ENCODE peak calls at places on chromosomes 5 and 9, in five cellular contexts. P, Y, R, Q and S are unnamed samples. For H3K9me3 and H3K27me3, the result is how much of the 10 kb centered on the place peaks cover.

GRCh38 chr9:95363051-95363841 is 45.7 kb upstream of the FANCC start:
- DNase-seq in Q (no peak), P (no peak), R (no peak), Y (no peak), S (no peak)

GRCh38 chr5:5369051-5369450 is 53.4 kb upstream of the ICE1 start:
- DNase-seq in R (no peak), P (no peak), Q (no peak), Y (no peak), S (no peak)

GRCh38 chr9:14942037-14942436 is 31.8 kb upstream of the FREM1 start:
- DNase-seq in R (no peak), P (no peak), Q (no peak), Y (no peak), S (no peak)

GRCh38 chr9:10232352-10232930 is 380.4 kb downstream of the PTPRD start:
- DNase-seq in R (no peak), P (no peak), Y (no peak), Q (no peak), S (no peak)

GRCh38 chr5:151104795-151105194 is 24.0 kb upstream of the TNIP1 start:
- DNase-seq in P (peak), R (peak), Q (no peak), Y (peak), S (no peak)

GRCh38 chr5:83914662-83915418 is 194.2 kb upstream of the HAPLN1 start:
- DNase-seq in Y (no peak), R (no peak), P (no peak), Q (no peak), S (no peak)

GRCh38 chr5:140631831-140632365 is 1.1 kb downstream of the CD14 start:
- DNase-seq in P (no peak), Y (peak), Q (no peak), R (peak), S (no peak)

GRCh38 chr9:98584059-98584458 is 124.7 kb downstream of the GABBR2 start:
- DNase-seq in Q (no peak), R (no peak), Y (no peak), P (no peak), S (no peak)

GRCh38 chr5:64292611-64293215 is 127.1 kb downstream of the RNF180 start:
- DNase-seq in R (no peak), Y (no peak), Q (no peak), P (no peak), S (no peak)

GRCh38 chr5:140608730-140609520 is 24.1 kb downstream of the CD14 start:
- DNase-seq in P (no peak), R (peak), Y (no peak), Q (peak), S (peak)

GRCh38 chr5:157652377-157652692 is at the start of gene SOX30:
- DNase-seq in Y (no peak), R (no peak), P (no peak), Q (no peak), S (no peak)

GRCh38 chr5:157651623-157652376 is 438 bp downstream of the SOX30 start:
- DNase-seq in P (peak), R (peak), Y (peak), Q (peak), S (no peak)

GRCh38 chr5:157659886-157660660 is 7.8 kb upstream of the SOX30 start:
- DNase-seq in Q (no peak), R (no peak), Y (no peak), P (no peak), S (no peak)

GRCh38 chr5:157657516-157657915 is 5.3 kb upstream of the SOX30 start:
- DNase-seq in Q (no peak), Y (no peak), R (no peak), P (no peak), S (no peak)
- H3K9me3 ChIP-seq in Q (under half), Y (under half), R (under half), P (under half), S (under half)

GRCh38 chr9:136717399-136717798 is 5.0 kb downstream of the DIPK1B start:
- DNase-seq in Q (no peak), P (no peak), Y (no peak), R (no peak), S (no peak)
- H3K27me3 ChIP-seq in Q (under half), P (under half), Y (under half), R (under half), S (under half)

DNA sequence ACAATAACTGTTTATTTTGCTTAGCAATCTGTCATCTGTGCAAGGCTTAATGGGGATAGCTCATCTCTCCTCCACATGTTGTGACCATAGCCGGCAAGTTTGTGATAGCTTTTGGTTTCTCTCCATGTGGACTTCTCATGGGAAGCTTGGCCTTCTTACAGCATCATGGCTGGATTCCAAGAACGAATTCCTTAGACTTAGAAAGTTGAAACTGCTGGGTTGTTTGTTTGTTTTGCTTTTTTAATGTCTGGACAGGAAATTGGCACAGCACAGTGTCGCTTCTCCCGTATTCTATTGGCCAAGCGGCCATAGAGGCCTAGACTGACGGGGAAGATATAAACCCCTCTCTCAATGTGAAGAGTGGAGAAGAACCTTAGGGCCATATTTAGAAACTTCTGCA is 61.0 kb upstream of the PRDM9 start:
- DNase-seq in Y (no peak), R (no peak), Q (no peak), P (no peak), S (peak)
- H3K9me3 ChIP-seq in Y (under half), R (under half), Q (under half), P (under half), S (under half)

GRCh38 chr5:1005904-1006655 is 2.5 kb upstream of the NKD2 start:
- DNase-seq in P (peak), Y (peak), R (no peak), Q (no peak), S (peak)

GRCh38 chr5:1005362-1005851 is 3.2 kb upstream of the NKD2 start:
- DNase-seq in Y (peak), Q (no peak), P (peak), R (no peak), S (no peak)

GRCh38 chr5:1003296-1003937 is 5.2 kb upstream of the NKD2 start:
- DNase-seq in R (peak), Y (peak), Q (peak), P (no peak), S (peak)

GRCh38 chr5:1006656-1007071 is 1.9 kb upstream of the NKD2 start:
- DNase-seq in R (no peak), Q (no peak), Y (peak), P (peak), S (peak)

DNA sequence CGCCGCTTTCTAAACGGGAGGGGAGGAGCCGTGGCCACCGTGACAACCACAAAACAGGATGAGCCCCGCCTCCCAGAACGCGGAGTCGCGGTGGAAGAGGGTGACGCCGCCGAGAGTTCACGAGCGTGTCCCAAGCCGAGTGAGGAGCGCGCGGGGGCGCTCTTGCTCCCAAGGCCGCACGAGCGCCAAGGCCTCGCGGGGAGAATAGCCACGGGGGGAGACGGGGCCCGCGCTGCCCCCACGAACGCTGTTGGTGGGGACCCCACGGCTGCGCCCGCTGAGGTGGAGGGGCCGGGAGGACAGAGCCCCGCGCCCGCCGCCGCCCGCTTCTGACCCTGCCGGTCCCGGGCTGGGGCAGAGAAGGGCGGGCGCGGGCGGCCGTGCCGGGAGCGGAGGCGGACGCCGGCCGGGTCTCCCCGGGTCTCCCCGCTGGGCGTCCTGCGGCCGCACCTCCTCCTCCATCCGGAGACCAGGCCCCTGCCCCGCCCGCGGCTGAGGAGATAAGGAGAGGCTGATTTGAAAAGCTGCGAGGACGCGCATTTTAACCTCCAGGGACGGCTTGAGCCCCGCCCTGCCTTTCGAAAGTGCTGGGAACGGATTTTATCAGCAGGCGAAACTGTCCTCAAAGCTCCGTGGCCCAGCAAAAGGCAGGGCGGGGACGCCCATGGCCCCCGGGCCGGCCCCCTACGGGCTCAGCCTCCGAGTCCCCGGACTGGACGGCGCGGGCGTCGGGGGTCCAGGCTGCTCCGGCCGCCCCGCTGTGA is 3.8 kb upstream of the NKD2 start:
- DNase-seq in Q (peak), P (peak), Y (peak), R (peak), S (no peak)
- H3K27me3 ChIP-seq in Q (under half), P (under half), Y (under half), R (under half), S (under half)

GRCh38 chr9:135650408-135650807 is 11.1 kb upstream of the GLT6D1 start:
- DNase-seq in P (no peak), Y (no peak), R (no peak), Q (no peak), S (no peak)

GRCh38 chr9:135649508-135649907 is 10.2 kb upstream of the GLT6D1 start:
- DNase-seq in Y (no peak), Q (no peak), R (no peak), P (no peak), S (no peak)

GRCh38 chr9:135644631-135645218 is 5.4 kb upstream of the GLT6D1 start:
- DNase-seq in R (no peak), Q (no peak), Y (no peak), P (no peak), S (no peak)

GRCh38 chr9:135647897-135648296 is 8.6 kb upstream of the GLT6D1 start:
- DNase-seq in Y (no peak), R (no peak), Q (no peak), P (no peak), S (no peak)

DNA sequence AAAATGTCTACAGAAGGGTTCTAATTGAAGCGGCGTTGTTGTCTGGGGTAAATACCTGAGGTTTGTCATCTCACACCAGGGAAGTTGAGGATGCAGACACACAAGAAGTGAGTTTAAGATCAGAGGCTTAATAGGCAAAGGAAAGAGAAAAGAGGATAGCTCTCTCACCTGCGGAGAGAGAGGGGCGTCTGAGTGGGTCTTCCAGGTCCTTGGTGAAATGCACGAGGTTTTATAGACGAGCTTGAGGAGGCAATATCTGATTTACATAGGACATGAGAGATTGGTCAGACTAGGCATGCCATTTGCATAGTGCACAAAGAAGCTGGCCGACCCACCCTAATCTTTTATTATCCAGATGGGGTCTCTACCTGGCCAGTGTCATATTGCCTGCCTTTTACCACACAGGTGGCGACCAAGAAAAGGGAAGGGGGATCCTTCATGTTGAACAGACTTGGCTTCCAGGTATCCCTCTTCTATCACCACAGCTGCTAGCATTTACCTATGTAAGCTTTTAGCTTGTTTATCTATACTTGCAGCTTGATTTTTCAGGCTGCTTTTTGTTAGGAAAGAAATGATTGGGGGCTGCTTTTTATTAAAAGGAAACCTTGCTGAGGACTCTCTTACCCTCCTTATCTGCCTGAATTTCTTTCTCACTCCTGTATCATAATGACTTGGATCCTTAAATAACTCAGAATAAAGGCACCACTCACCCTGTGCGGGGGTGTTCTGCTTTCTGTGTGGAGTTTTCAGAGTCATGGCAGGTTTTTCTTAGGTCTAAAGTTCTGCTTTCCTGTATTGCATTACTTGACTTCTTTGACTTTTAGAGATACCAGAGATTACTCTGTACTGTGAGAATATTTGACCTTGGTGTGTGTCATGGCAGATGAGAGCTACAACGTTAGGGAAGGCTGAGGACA is 9.4 kb upstream of the GLT6D1 start:
- DNase-seq in R (no peak), P (no peak), Q (no peak), Y (no peak), S (no peak)
- H3K9me3 ChIP-seq in R (under half), P (under half), Q (under half), Y (under half), S (under half)